ENCODE peak calls at places on chromosome 21, in ten cellular contexts. One of them, this sample, is unnamed.

GRCh38 chr21:34202553-34203332 is 129.4 kb downstream of the MRPS6 start:
- DNase-seq in body of pancreas: peak; percentile 28
- DNase-seq in tibial nerve: no peak
- DNase-seq in HS-27A: no peak
- DNase-seq in NB4: peak; percentile 55
- DNase-seq in NCI-H446: no peak
- DNase-seq in T-helper 22 cell: no peak
- DNase-seq in activated naive CD4-positive, alpha-beta T cell treated with anti-CD3 and anti-CD28 coated beads, Interleukin-2, amount 10 ng/mL, durations not matched to agents 7 days and 5 days: no peak
- DNase-seq in neural crest cell: peak; percentile 26
- DNase-seq in GM12865: no peak
- DNase-seq in this sample: no peak

GRCh38 chr21:33541105-33541711 is 709 bp downstream of the GART start:
- DNase-seq in body of pancreas: no peak
- DNase-seq in tibial nerve: no peak
- DNase-seq in HS-27A: no peak
- DNase-seq in NB4: peak; percentile 58
- DNase-seq in NCI-H446: no peak
- DNase-seq in T-helper 22 cell: no peak
- DNase-seq in activated naive CD4-positive, alpha-beta T cell treated with anti-CD3 and anti-CD28 coated beads, Interleukin-2, amount 10 ng/mL, durations not matched to agents 7 days and 5 days: peak; percentile 31
- DNase-seq in neural crest cell: no peak
- DNase-seq in GM12865: peak; percentile 59
- DNase-seq in this sample: no peak

GRCh38 chr21:27570306-27570868 is 603.5 kb upstream of the ADAMTS5 start:
- DNase-seq in body of pancreas: peak; percentile 37
- DNase-seq in tibial nerve: peak; percentile 69
- DNase-seq in HS-27A: peak; percentile 98
- DNase-seq in NB4: no peak
- DNase-seq in NCI-H446: no peak
- DNase-seq in T-helper 22 cell: no peak
- DNase-seq in activated naive CD4-positive, alpha-beta T cell treated with anti-CD3 and anti-CD28 coated beads, Interleukin-2, amount 10 ng/mL, durations not matched to agents 7 days and 5 days: no peak
- DNase-seq in neural crest cell: no peak
- DNase-seq in GM12865: no peak
- DNase-seq in this sample: peak; percentile 85

GRCh38 chr21:34357889-34358288 is 5.9 kb upstream of the KCNE2 start:
- DNase-seq in body of pancreas: no peak
- DNase-seq in tibial nerve: no peak
- DNase-seq in HS-27A: no peak
- DNase-seq in NB4: no peak
- DNase-seq in NCI-H446: no peak
- DNase-seq in T-helper 22 cell: no peak
- DNase-seq in activated naive CD4-positive, alpha-beta T cell treated with anti-CD3 and anti-CD28 coated beads, Interleukin-2, amount 10 ng/mL, durations not matched to agents 7 days and 5 days: no peak
- DNase-seq in neural crest cell: no peak
- DNase-seq in GM12865: no peak
- DNase-seq in this sample: no peak

GRCh38 chr21:37815893-37816292 is 100.4 kb downstream of the KCNJ6 start:
- DNase-seq in body of pancreas: no peak
- DNase-seq in tibial nerve: no peak
- DNase-seq in HS-27A: no peak
- DNase-seq in NB4: peak; percentile 1
- DNase-seq in NCI-H446: no peak
- DNase-seq in T-helper 22 cell: no peak
- DNase-seq in activated naive CD4-positive, alpha-beta T cell treated with anti-CD3 and anti-CD28 coated beads, Interleukin-2, amount 10 ng/mL, durations not matched to agents 7 days and 5 days: no peak
- DNase-seq in neural crest cell: no peak
- DNase-seq in GM12865: no peak
- DNase-seq in this sample: no peak

GRCh38 chr21:36656138-36656537 is 42.8 kb upstream of the SIM2 start:
- DNase-seq in body of pancreas: peak; percentile 55
- DNase-seq in tibial nerve: no peak
- DNase-seq in HS-27A: no peak
- DNase-seq in NB4: no peak
- DNase-seq in NCI-H446: no peak
- DNase-seq in T-helper 22 cell: no peak
- DNase-seq in activated naive CD4-positive, alpha-beta T cell treated with anti-CD3 and anti-CD28 coated beads, Interleukin-2, amount 10 ng/mL, durations not matched to agents 7 days and 5 days: no peak
- DNase-seq in neural crest cell: no peak
- DNase-seq in GM12865: no peak
- DNase-seq in this sample: no peak

GRCh38 chr21:42733037-42733632 is 79.7 kb downstream of the PDE9A start:
- DNase-seq in body of pancreas: no peak
- DNase-seq in tibial nerve: no peak
- DNase-seq in HS-27A: no peak
- DNase-seq in NB4: no peak
- DNase-seq in NCI-H446: no peak
- DNase-seq in T-helper 22 cell: no peak
- DNase-seq in activated naive CD4-positive, alpha-beta T cell treated with anti-CD3 and anti-CD28 coated beads, Interleukin-2, amount 10 ng/mL, durations not matched to agents 7 days and 5 days: no peak
- DNase-seq in neural crest cell: no peak
- DNase-seq in GM12865: no peak
- DNase-seq in this sample: no peak

GRCh38 chr21:29187939-29188338 is 57.5 kb downstream of the MAP3K7CL start:
- DNase-seq in body of pancreas: peak; percentile 61
- DNase-seq in tibial nerve: no peak
- DNase-seq in HS-27A: peak; percentile 91
- DNase-seq in NB4: no peak
- DNase-seq in NCI-H446: peak; percentile 67
- DNase-seq in T-helper 22 cell: no peak
- DNase-seq in activated naive CD4-positive, alpha-beta T cell treated with anti-CD3 and anti-CD28 coated beads, Interleukin-2, amount 10 ng/mL, durations not matched to agents 7 days and 5 days: no peak
- DNase-seq in neural crest cell: no peak
- DNase-seq in GM12865: no peak
- DNase-seq in this sample: peak; percentile 82

GRCh38 chr21:28793043-28793442 is 199.6 kb downstream of the LTN1 start:
- DNase-seq in body of pancreas: no peak
- DNase-seq in tibial nerve: no peak
- DNase-seq in HS-27A: no peak
- DNase-seq in NB4: peak; percentile 6
- DNase-seq in NCI-H446: no peak
- DNase-seq in T-helper 22 cell: no peak
- DNase-seq in activated naive CD4-positive, alpha-beta T cell treated with anti-CD3 and anti-CD28 coated beads, Interleukin-2, amount 10 ng/mL, durations not matched to agents 7 days and 5 days: no peak
- DNase-seq in neural crest cell: no peak
- DNase-seq in GM12865: no peak
- DNase-seq in this sample: no peak

GRCh38 chr21:42041711-42042110 is 29.4 kb upstream of the UMODL1 start:
- DNase-seq in body of pancreas: no peak
- DNase-seq in tibial nerve: no peak
- DNase-seq in HS-27A: no peak
- DNase-seq in NB4: no peak
- DNase-seq in NCI-H446: no peak
- DNase-seq in T-helper 22 cell: no peak
- DNase-seq in activated naive CD4-positive, alpha-beta T cell treated with anti-CD3 and anti-CD28 coated beads, Interleukin-2, amount 10 ng/mL, durations not matched to agents 7 days and 5 days: no peak
- DNase-seq in neural crest cell: no peak
- DNase-seq in GM12865: no peak
- DNase-seq in this sample: no peak

GRCh38 chr21:34912022-34912933 is 136.8 kb downstream of the RUNX1 start:
- DNase-seq in body of pancreas: no peak
- DNase-seq in tibial nerve: no peak
- DNase-seq in HS-27A: no peak
- DNase-seq in NB4: peak; percentile 88
- DNase-seq in NCI-H446: no peak
- DNase-seq in T-helper 22 cell: no peak
- DNase-seq in activated naive CD4-positive, alpha-beta T cell treated with anti-CD3 and anti-CD28 coated beads, Interleukin-2, amount 10 ng/mL, durations not matched to agents 7 days and 5 days: no peak
- DNase-seq in neural crest cell: no peak
- DNase-seq in GM12865: peak; percentile 54
- DNase-seq in this sample: no peak

GRCh38 chr21:29753216-29753615 is 186.6 kb downstream of the GRIK1 start:
- DNase-seq in body of pancreas: no peak
- DNase-seq in tibial nerve: no peak
- DNase-seq in HS-27A: no peak
- DNase-seq in NB4: no peak
- DNase-seq in NCI-H446: no peak
- DNase-seq in T-helper 22 cell: no peak
- DNase-seq in activated naive CD4-positive, alpha-beta T cell treated with anti-CD3 and anti-CD28 coated beads, Interleukin-2, amount 10 ng/mL, durations not matched to agents 7 days and 5 days: no peak
- DNase-seq in neural crest cell: no peak
- DNase-seq in GM12865: no peak
- DNase-seq in this sample: no peak

GRCh38 chr21:14520535-14520934 is 25.6 kb downstream of the SAMSN1 start:
- DNase-seq in body of pancreas: no peak
- DNase-seq in tibial nerve: no peak
- DNase-seq in HS-27A: no peak
- DNase-seq in NB4: peak; percentile 93
- DNase-seq in NCI-H446: no peak
- DNase-seq in T-helper 22 cell: no peak
- DNase-seq in activated naive CD4-positive, alpha-beta T cell treated with anti-CD3 and anti-CD28 coated beads, Interleukin-2, amount 10 ng/mL, durations not matched to agents 7 days and 5 days: no peak
- DNase-seq in neural crest cell: no peak
- DNase-seq in GM12865: no peak
- DNase-seq in this sample: no peak

GRCh38 chr21:34965200-34966174 is 83.6 kb downstream of the RUNX1 start:
- DNase-seq in body of pancreas: no peak
- DNase-seq in tibial nerve: no peak
- DNase-seq in HS-27A: no peak
- DNase-seq in NB4: no peak
- DNase-seq in NCI-H446: no peak
- DNase-seq in T-helper 22 cell: no peak
- DNase-seq in activated naive CD4-positive, alpha-beta T cell treated with anti-CD3 and anti-CD28 coated beads, Interleukin-2, amount 10 ng/mL, durations not matched to agents 7 days and 5 days: no peak
- DNase-seq in neural crest cell: no peak
- DNase-seq in GM12865: no peak
- DNase-seq in this sample: peak; percentile 54

GRCh38 chr21:38798481-38798882 is 7.2 kb upstream of the ETS2 start:
- DNase-seq in body of pancreas: no peak
- DNase-seq in tibial nerve: no peak
- DNase-seq in HS-27A: no peak
- DNase-seq in NB4: no peak
- DNase-seq in NCI-H446: no peak
- DNase-seq in T-helper 22 cell: no peak
- DNase-seq in activated naive CD4-positive, alpha-beta T cell treated with anti-CD3 and anti-CD28 coated beads, Interleukin-2, amount 10 ng/mL, durations not matched to agents 7 days and 5 days: no peak
- DNase-seq in neural crest cell: no peak
- DNase-seq in GM12865: peak; percentile 24
- DNase-seq in this sample: no peak

GRCh38 chr21:44253832-44254700 is 7.6 kb downstream of the DNMT3L start:
- DNase-seq in body of pancreas: no peak
- DNase-seq in tibial nerve: no peak
- DNase-seq in HS-27A: no peak
- DNase-seq in NB4: no peak
- DNase-seq in NCI-H446: no peak
- DNase-seq in T-helper 22 cell: no peak
- DNase-seq in activated naive CD4-positive, alpha-beta T cell treated with anti-CD3 and anti-CD28 coated beads, Interleukin-2, amount 10 ng/mL, durations not matched to agents 7 days and 5 days: peak; percentile 19
- DNase-seq in neural crest cell: no peak
- DNase-seq in GM12865: no peak
- DNase-seq in this sample: no peak

GRCh38 chr21:16162953-16163352 is 433.2 kb downstream of the USP25 start:
- DNase-seq in body of pancreas: no peak
- DNase-seq in tibial nerve: no peak
- DNase-seq in HS-27A: no peak
- DNase-seq in NB4: no peak
- DNase-seq in NCI-H446: no peak
- DNase-seq in T-helper 22 cell: no peak
- DNase-seq in activated naive CD4-positive, alpha-beta T cell treated with anti-CD3 and anti-CD28 coated beads, Interleukin-2, amount 10 ng/mL, durations not matched to agents 7 days and 5 days: no peak
- DNase-seq in neural crest cell: no peak
- DNase-seq in GM12865: no peak
- DNase-seq in this sample: no peak

GRCh38 chr21:46435786-46436227 is 22.9 kb upstream of the DIP2A start:
- DNase-seq in body of pancreas: no peak
- DNase-seq in tibial nerve: no peak
- DNase-seq in HS-27A: no peak
- DNase-seq in NB4: no peak
- DNase-seq in NCI-H446: no peak
- DNase-seq in T-helper 22 cell: no peak
- DNase-seq in activated naive CD4-positive, alpha-beta T cell treated with anti-CD3 and anti-CD28 coated beads, Interleukin-2, amount 10 ng/mL, durations not matched to agents 7 days and 5 days: no peak
- DNase-seq in neural crest cell: no peak
- DNase-seq in GM12865: no peak
- DNase-seq in this sample: no peak

GRCh38 chr21:16983425-16983824 is 529.4 kb upstream of the CXADR start:
- DNase-seq in body of pancreas: no peak
- DNase-seq in tibial nerve: no peak
- DNase-seq in HS-27A: no peak
- DNase-seq in NB4: no peak
- DNase-seq in NCI-H446: no peak
- DNase-seq in T-helper 22 cell: no peak
- DNase-seq in activated naive CD4-positive, alpha-beta T cell treated with anti-CD3 and anti-CD28 coated beads, Interleukin-2, amount 10 ng/mL, durations not matched to agents 7 days and 5 days: no peak
- DNase-seq in neural crest cell: no peak
- DNase-seq in GM12865: no peak
- DNase-seq in this sample: no peak

GRCh38 chr21:40618216-40618615 is 228.7 kb downstream of the DSCAM start:
- DNase-seq in body of pancreas: no peak
- DNase-seq in tibial nerve: no peak
- DNase-seq in HS-27A: no peak
- DNase-seq in NB4: no peak
- DNase-seq in NCI-H446: no peak
- DNase-seq in T-helper 22 cell: no peak
- DNase-seq in activated naive CD4-positive, alpha-beta T cell treated with anti-CD3 and anti-CD28 coated beads, Interleukin-2, amount 10 ng/mL, durations not matched to agents 7 days and 5 days: no peak
- DNase-seq in neural crest cell: no peak
- DNase-seq in GM12865: no peak
- DNase-seq in this sample: no peak

GRCh38 chr21:41803316-41803715 is 36.5 kb upstream of the RIPK4 start:
- DNase-seq in body of pancreas: no peak
- DNase-seq in tibial nerve: no peak
- DNase-seq in HS-27A: no peak
- DNase-seq in NB4: no peak
- DNase-seq in NCI-H446: no peak
- DNase-seq in T-helper 22 cell: no peak
- DNase-seq in activated naive CD4-positive, alpha-beta T cell treated with anti-CD3 and anti-CD28 coated beads, Interleukin-2, amount 10 ng/mL, durations not matched to agents 7 days and 5 days: no peak
- DNase-seq in neural crest cell: no peak
- DNase-seq in GM12865: no peak
- DNase-seq in this sample: no peak

GRCh38 chr21:42337830-42338729 is 12.7 kb downstream of the TFF2 start:
- DNase-seq in body of pancreas: peak; percentile 83
- DNase-seq in tibial nerve: peak; percentile 79
- DNase-seq in HS-27A: no peak
- DNase-seq in NB4: peak; percentile 70
- DNase-seq in NCI-H446: peak; percentile 10
- DNase-seq in T-helper 22 cell: peak; percentile 45
- DNase-seq in activated naive CD4-positive, alpha-beta T cell treated with anti-CD3 and anti-CD28 coated beads, Interleukin-2, amount 10 ng/mL, durations not matched to agents 7 days and 5 days: peak; percentile 88
- DNase-seq in neural crest cell: peak; percentile 65
- DNase-seq in GM12865: peak; percentile 78
- DNase-seq in this sample: no peak

GRCh38 chr21:37166733-37167132 is 93.7 kb downstream of the TTC3 start:
- DNase-seq in body of pancreas: no peak
- DNase-seq in tibial nerve: no peak
- DNase-seq in HS-27A: peak; percentile 4
- DNase-seq in NB4: peak; percentile 35
- DNase-seq in NCI-H446: no peak
- DNase-seq in T-helper 22 cell: no peak
- DNase-seq in activated naive CD4-positive, alpha-beta T cell treated with anti-CD3 and anti-CD28 coated beads, Interleukin-2, amount 10 ng/mL, durations not matched to agents 7 days and 5 days: peak; percentile 32
- DNase-seq in neural crest cell: no peak
- DNase-seq in GM12865: peak; percentile 50
- DNase-seq in this sample: no peak

GRCh38 chr21:25313891-25314646 is 293.2 kb downstream of the MRPL39 start:
- DNase-seq in body of pancreas: no peak
- DNase-seq in tibial nerve: no peak
- DNase-seq in HS-27A: peak; percentile 34
- DNase-seq in NB4: peak; percentile 16
- DNase-seq in NCI-H446: peak; percentile 16
- DNase-seq in T-helper 22 cell: no peak
- DNase-seq in activated naive CD4-positive, alpha-beta T cell treated with anti-CD3 and anti-CD28 coated beads, Interleukin-2, amount 10 ng/mL, durations not matched to agents 7 days and 5 days: no peak
- DNase-seq in neural crest cell: no peak
- DNase-seq in GM12865: peak; percentile 39
- DNase-seq in this sample: no peak

GRCh38 chr21:38999148-38999547 is 184.1 kb downstream of the PSMG1 start:
- DNase-seq in body of pancreas: no peak
- DNase-seq in tibial nerve: no peak
- DNase-seq in HS-27A: no peak
- DNase-seq in NB4: no peak
- DNase-seq in NCI-H446: no peak
- DNase-seq in T-helper 22 cell: no peak
- DNase-seq in activated naive CD4-positive, alpha-beta T cell treated with anti-CD3 and anti-CD28 coated beads, Interleukin-2, amount 10 ng/mL, durations not matched to agents 7 days and 5 days: no peak
- DNase-seq in neural crest cell: no peak
- DNase-seq in GM12865: no peak
- DNase-seq in this sample: no peak

GRCh38 chr21:31298618-31299269 is 45.3 kb downstream of the TIAM1 start:
- DNase-seq in body of pancreas: no peak
- DNase-seq in tibial nerve: no peak
- DNase-seq in HS-27A: no peak
- DNase-seq in NB4: no peak
- DNase-seq in NCI-H446: no peak
- DNase-seq in T-helper 22 cell: no peak
- DNase-seq in activated naive CD4-positive, alpha-beta T cell treated with anti-CD3 and anti-CD28 coated beads, Interleukin-2, amount 10 ng/mL, durations not matched to agents 7 days and 5 days: no peak
- DNase-seq in neural crest cell: no peak
- DNase-seq in GM12865: peak; percentile 11
- DNase-seq in this sample: no peak

GRCh38 chr21:45850181-45850580 is 131.4 kb upstream of the COL6A1 start:
- DNase-seq in body of pancreas: no peak
- DNase-seq in tibial nerve: no peak
- DNase-seq in HS-27A: no peak
- DNase-seq in NB4: no peak
- DNase-seq in NCI-H446: no peak
- DNase-seq in T-helper 22 cell: no peak
- DNase-seq in activated naive CD4-positive, alpha-beta T cell treated with anti-CD3 and anti-CD28 coated beads, Interleukin-2, amount 10 ng/mL, durations not matched to agents 7 days and 5 days: no peak
- DNase-seq in neural crest cell: no peak
- DNase-seq in GM12865: no peak
- DNase-seq in this sample: no peak

GRCh38 chr21:41630249-41630648 is 122.3 kb upstream of the TMPRSS2 start:
- DNase-seq in body of pancreas: no peak
- DNase-seq in tibial nerve: no peak
- DNase-seq in HS-27A: peak; percentile 91
- DNase-seq in NB4: no peak
- DNase-seq in NCI-H446: no peak
- DNase-seq in T-helper 22 cell: no peak
- DNase-seq in activated naive CD4-positive, alpha-beta T cell treated with anti-CD3 and anti-CD28 coated beads, Interleukin-2, amount 10 ng/mL, durations not matched to agents 7 days and 5 days: no peak
- DNase-seq in neural crest cell: no peak
- DNase-seq in GM12865: no peak
- DNase-seq in this sample: peak; percentile 86